ENCODE peak calls at places on chromosomes 7 and 10, in six cellular contexts. One of them, this sample, is unnamed.

GRCh38 chr7:140990193-140990962 is 24.4 kb downstream of the MRPS33 start:
- DNase-seq in right lobe of liver: no peak
- DNase-seq in adrenal gland: no peak
- DNase-seq in gastrocnemius medialis: no peak
- DNase-seq in A549: no peak
- DNase-seq in endothelial cell of umbilical vein: no peak
- DNase-seq in this sample: no peak

GRCh38 chr7:40199076-40199802 is 64.4 kb downstream of the SUGCT start:
- DNase-seq in right lobe of liver: no peak
- DNase-seq in adrenal gland: no peak
- DNase-seq in gastrocnemius medialis: no peak
- DNase-seq in A549: no peak
- DNase-seq in endothelial cell of umbilical vein: peak
- DNase-seq in this sample: no peak

GRCh38 chr10:114538544-114538906 is 119.5 kb downstream of the ABLIM1 start:
- DNase-seq in right lobe of liver: no peak
- DNase-seq in adrenal gland: no peak
- DNase-seq in gastrocnemius medialis: no peak
- DNase-seq in A549: no peak
- DNase-seq in endothelial cell of umbilical vein: no peak
- DNase-seq in this sample: no peak

GRCh38 chr7:2724453-2725177 is 36.6 kb downstream of the AMZ1 start:
- DNase-seq in right lobe of liver: no peak
- DNase-seq in adrenal gland: no peak
- DNase-seq in gastrocnemius medialis: no peak
- DNase-seq in A549: no peak
- DNase-seq in endothelial cell of umbilical vein: no peak
- DNase-seq in this sample: no peak

GRCh38 chr10:24642921-24643678 is 80.6 kb downstream of the ARHGAP21 start:
- DNase-seq in right lobe of liver: no peak
- DNase-seq in adrenal gland: no peak
- DNase-seq in gastrocnemius medialis: no peak
- DNase-seq in A549: peak
- DNase-seq in endothelial cell of umbilical vein: peak
- DNase-seq in this sample: no peak

GRCh38 chr7:108351715-108352114 is 104.5 kb downstream of the NRCAM start:
- DNase-seq in right lobe of liver: no peak
- DNase-seq in adrenal gland: no peak
- DNase-seq in gastrocnemius medialis: no peak
- DNase-seq in A549: peak
- DNase-seq in endothelial cell of umbilical vein: peak
- DNase-seq in this sample: no peak

GRCh38 chr7:105838273-105839141 is 37.9 kb downstream of the ATXN7L1 start:
- DNase-seq in right lobe of liver: no peak
- DNase-seq in adrenal gland: peak
- DNase-seq in gastrocnemius medialis: no peak
- DNase-seq in A549: no peak
- DNase-seq in endothelial cell of umbilical vein: peak
- DNase-seq in this sample: no peak

GRCh38 chr10:119671381-119671780 is 20.2 kb downstream of the BAG3 start:
- DNase-seq in right lobe of liver: no peak
- DNase-seq in adrenal gland: no peak
- DNase-seq in gastrocnemius medialis: no peak
- DNase-seq in A549: no peak
- DNase-seq in endothelial cell of umbilical vein: no peak
- DNase-seq in this sample: no peak

GRCh38 chr7:105044449-105045081 is 30.6 kb downstream of the KMT2E start:
- DNase-seq in right lobe of liver: no peak
- DNase-seq in adrenal gland: no peak
- DNase-seq in gastrocnemius medialis: no peak
- DNase-seq in A549: no peak
- DNase-seq in endothelial cell of umbilical vein: no peak
- DNase-seq in this sample: no peak

GRCh38 chr7:75962607-75963382 is 31.6 kb downstream of the TMEM120A start:
- DNase-seq in right lobe of liver: peak
- DNase-seq in adrenal gland: peak
- DNase-seq in gastrocnemius medialis: no peak
- DNase-seq in A549: no peak
- DNase-seq in endothelial cell of umbilical vein: peak
- DNase-seq in this sample: no peak

GRCh38 chr7:157006205-157006747 is 4.2 kb downstream of the MNX1 start:
- DNase-seq in right lobe of liver: no peak
- DNase-seq in adrenal gland: no peak
- DNase-seq in gastrocnemius medialis: no peak
- DNase-seq in A549: no peak
- DNase-seq in endothelial cell of umbilical vein: no peak
- DNase-seq in this sample: peak

DNA sequence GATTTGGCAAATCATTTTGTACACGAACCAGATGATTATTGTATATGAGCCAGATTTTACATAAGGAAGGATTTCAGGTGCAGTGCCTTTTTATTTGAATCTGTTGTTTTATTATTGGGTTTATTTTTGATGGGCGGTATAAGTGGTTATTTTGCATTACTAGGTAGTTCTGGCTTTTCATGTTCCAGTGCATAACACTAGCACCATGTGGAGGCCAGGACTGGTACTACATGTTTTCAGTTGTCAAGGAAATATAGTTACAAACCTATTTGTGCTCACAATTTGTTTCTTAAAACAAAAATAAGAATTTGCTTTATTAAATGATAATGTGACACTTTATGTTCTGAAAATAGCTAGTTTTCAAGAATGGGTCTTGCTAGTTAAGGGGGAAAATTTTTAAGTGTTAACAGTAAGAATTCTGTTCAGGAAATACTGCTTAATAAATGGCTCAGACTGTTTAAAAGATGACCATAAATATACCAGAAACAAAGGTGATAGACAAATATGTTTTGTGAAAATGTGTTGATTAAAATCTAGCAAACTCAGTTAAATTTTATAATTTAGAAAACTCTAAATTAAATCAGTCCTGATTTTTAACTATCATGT is 7.1 kb upstream of the SEMA3E start:
- DNase-seq in right lobe of liver: no peak
- DNase-seq in adrenal gland: peak
- DNase-seq in gastrocnemius medialis: no peak
- DNase-seq in A549: peak
- DNase-seq in endothelial cell of umbilical vein: peak
- DNase-seq in this sample: no peak
- TF ChIP-seq CTCF in right lobe of liver: peak
- TF ChIP-seq CTCF in adrenal gland: peak
- TF ChIP-seq CTCF in gastrocnemius medialis: no peak
- TF ChIP-seq CTCF in A549: peak
- TF ChIP-seq CTCF in endothelial cell of umbilical vein: peak
- TF ChIP-seq CTCF in this sample: no peak

DNA sequence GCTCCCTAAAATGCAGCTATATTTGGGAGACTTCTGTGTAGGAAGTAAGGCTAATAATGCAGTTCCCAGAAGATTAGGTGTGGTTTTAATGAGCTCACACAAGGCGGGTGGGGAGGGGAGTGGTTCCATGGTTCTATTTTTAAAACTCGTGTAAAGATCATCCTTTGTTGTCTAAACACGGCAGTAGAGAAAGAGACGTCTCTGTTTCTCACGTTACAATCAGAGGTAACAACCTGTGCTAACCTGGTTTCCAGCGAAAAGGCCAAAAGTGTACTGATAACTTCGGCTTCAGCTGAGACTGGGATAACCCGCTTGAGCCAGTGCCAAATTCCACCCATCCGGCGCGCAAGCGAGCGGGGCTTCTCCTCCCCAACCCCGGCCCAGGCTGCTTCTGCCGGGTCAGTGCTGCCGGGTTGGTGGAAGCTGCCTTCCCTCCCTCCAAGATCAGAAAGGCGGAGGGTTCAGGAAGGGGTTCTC is 2.5 kb upstream of the MAP3K8 start:
- DNase-seq in right lobe of liver: peak
- DNase-seq in adrenal gland: no peak
- DNase-seq in gastrocnemius medialis: no peak
- DNase-seq in A549: no peak
- DNase-seq in endothelial cell of umbilical vein: no peak
- DNase-seq in this sample: peak
- TF ChIP-seq POLR2A in right lobe of liver: no peak
- TF ChIP-seq POLR2A in adrenal gland: no peak
- TF ChIP-seq POLR2A in gastrocnemius medialis: peak
- TF ChIP-seq POLR2A in A549: no peak
- TF ChIP-seq POLR2A in endothelial cell of umbilical vein: no peak
- TF ChIP-seq POLR2A in this sample: no peak

DNA sequence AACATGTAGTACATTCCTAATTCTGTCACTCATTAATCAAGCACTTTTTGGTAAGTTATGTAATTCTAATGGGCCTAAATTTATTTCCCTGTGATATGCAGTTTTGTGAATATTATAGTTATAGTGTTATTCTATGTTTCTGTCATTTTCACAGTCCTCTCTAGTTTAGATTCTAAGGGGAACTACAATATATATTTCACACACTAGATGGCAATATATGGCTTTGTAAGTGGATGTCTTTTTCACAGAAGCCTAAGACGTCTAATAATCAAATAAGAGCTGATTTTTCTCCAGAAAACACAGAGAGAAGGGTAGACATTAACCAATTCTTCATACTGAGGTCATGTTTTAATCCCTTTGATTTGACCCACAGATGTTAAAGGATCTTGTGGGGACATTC is 18.0 kb downstream of the RNLS start:
- DNase-seq in right lobe of liver: no peak
- DNase-seq in adrenal gland: no peak
- DNase-seq in gastrocnemius medialis: no peak
- DNase-seq in A549: peak
- DNase-seq in endothelial cell of umbilical vein: peak
- DNase-seq in this sample: no peak
- TF ChIP-seq CTCF in right lobe of liver: peak
- TF ChIP-seq CTCF in adrenal gland: peak
- TF ChIP-seq CTCF in gastrocnemius medialis: peak
- TF ChIP-seq CTCF in A549: peak
- TF ChIP-seq CTCF in endothelial cell of umbilical vein: peak
- TF ChIP-seq CTCF in this sample: no peak

GRCh38 chr7:74224511-74224832 is 14.7 kb downstream of the LAT2 start:
- DNase-seq in right lobe of liver: no peak
- DNase-seq in adrenal gland: no peak
- DNase-seq in gastrocnemius medialis: no peak
- DNase-seq in A549: no peak
- DNase-seq in endothelial cell of umbilical vein: no peak
- DNase-seq in this sample: no peak

GRCh38 chr7:74221713-74222112 is 11.9 kb downstream of the LAT2 start:
- DNase-seq in right lobe of liver: no peak
- DNase-seq in adrenal gland: no peak
- DNase-seq in gastrocnemius medialis: no peak
- DNase-seq in A549: no peak
- DNase-seq in endothelial cell of umbilical vein: no peak
- DNase-seq in this sample: no peak

GRCh38 chr7:74223711-74224510 is 14.1 kb downstream of the LAT2 start:
- DNase-seq in right lobe of liver: peak
- DNase-seq in adrenal gland: peak
- DNase-seq in gastrocnemius medialis: no peak
- DNase-seq in A549: no peak
- DNase-seq in endothelial cell of umbilical vein: no peak
- DNase-seq in this sample: no peak

GRCh38 chr7:74225400-74225799 is 15.6 kb downstream of the LAT2 start:
- DNase-seq in right lobe of liver: no peak
- DNase-seq in adrenal gland: no peak
- DNase-seq in gastrocnemius medialis: no peak
- DNase-seq in A549: no peak
- DNase-seq in endothelial cell of umbilical vein: no peak
- DNase-seq in this sample: no peak

DNA sequence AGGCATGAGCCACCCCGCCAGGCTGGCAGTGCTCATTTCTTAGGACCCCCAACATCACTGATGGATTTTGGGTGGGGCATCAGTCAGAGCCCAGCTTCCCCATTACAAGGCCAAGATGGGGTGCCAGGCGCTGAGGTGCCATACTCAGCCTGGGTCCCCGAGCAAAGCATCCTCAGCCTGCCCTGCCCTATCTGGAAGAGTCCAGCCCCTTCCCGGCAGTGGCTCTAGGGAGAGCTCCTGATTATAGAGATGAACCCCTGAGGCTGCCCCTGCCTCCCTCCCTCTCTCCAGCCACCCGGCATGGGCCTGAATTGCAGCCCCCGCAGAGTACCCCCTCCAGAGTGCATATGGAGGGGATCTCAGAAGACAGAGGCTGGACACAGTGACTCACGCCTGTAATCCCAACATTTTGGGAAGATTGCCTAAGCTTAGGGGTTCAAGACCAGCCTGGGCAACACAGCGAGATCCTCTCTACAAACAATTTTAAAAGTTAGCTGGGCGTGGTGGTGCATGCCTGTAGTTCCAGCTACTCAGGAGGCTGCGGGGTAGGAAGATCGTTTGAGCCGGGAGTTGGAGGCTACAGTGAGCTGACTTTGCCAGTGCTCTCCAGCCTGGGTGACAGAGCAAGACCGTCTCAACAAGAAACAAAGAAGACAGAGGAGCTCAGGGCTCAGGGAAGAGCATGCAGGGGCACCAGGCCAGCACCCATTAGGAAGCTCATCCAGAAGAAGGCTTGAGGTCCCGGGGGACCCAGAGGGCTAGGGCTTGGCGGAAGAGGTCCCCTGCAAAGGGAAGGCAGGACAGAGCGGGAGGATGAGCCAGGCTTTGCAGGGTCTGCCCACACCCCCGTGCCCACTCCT is 13.3 kb downstream of the LAT2 start:
- DNase-seq in right lobe of liver: no peak
- DNase-seq in adrenal gland: no peak
- DNase-seq in gastrocnemius medialis: no peak
- DNase-seq in A549: no peak
- DNase-seq in endothelial cell of umbilical vein: no peak
- DNase-seq in this sample: no peak
- TF ChIP-seq POLR2A in right lobe of liver: no peak
- TF ChIP-seq POLR2A in adrenal gland: no peak
- TF ChIP-seq POLR2A in gastrocnemius medialis: no peak
- TF ChIP-seq POLR2A in A549: no peak
- TF ChIP-seq POLR2A in endothelial cell of umbilical vein: no peak
- TF ChIP-seq POLR2A in this sample: no peak